ENCODE peak calls at places on chromosomes 12 and 14, in nine cellular contexts. One of them, this sample, is unnamed.

GRCh38 chr14:51533160-51533559 is 118.5 kb upstream of the FRMD6 start:
- DNase-seq in activated CD8-positive, alpha-beta memory T cell treated with anti-CD3 and anti-CD28 coated beads, Interleukin-2, amount 50 U/mL, for 48 hours: no peak
- DNase-seq in NCI-H1105: no peak
- DNase-seq in NCI-H345: no peak
- DNase-seq in neuronal stem cell: no peak
- DNase-seq in mesendoderm: no peak
- DNase-seq in A673: no peak
- DNase-seq in GM12878: no peak
- DNase-seq in mammary epithelial cell: peak
- DNase-seq in this sample: peak

GRCh38 chr14:70888681-70889175 is 18.5 kb upstream of the PCNX1 start:
- DNase-seq in NCI-H1105: no peak
- DNase-seq in NCI-H345: no peak
- DNase-seq in mammary epithelial cell: peak
- DNase-seq in activated CD8-positive, alpha-beta memory T cell treated with anti-CD3 and anti-CD28 coated beads, Interleukin-2, amount 50 U/mL, for 48 hours: peak
- DNase-seq in mesendoderm: no peak
- DNase-seq in A673: peak
- DNase-seq in GM12878: no peak
- DNase-seq in neuronal stem cell: no peak
- DNase-seq in this sample: peak

GRCh38 chr12:19220861-19221466 is 91.4 kb downstream of the PLEKHA5 start:
- DNase-seq in A673: peak
- DNase-seq in NCI-H345: no peak
- DNase-seq in mammary epithelial cell: peak
- DNase-seq in GM12878: no peak
- DNase-seq in neuronal stem cell: no peak
- DNase-seq in NCI-H1105: no peak
- DNase-seq in activated CD8-positive, alpha-beta memory T cell treated with anti-CD3 and anti-CD28 coated beads, Interleukin-2, amount 50 U/mL, for 48 hours: no peak
- DNase-seq in mesendoderm: no peak
- DNase-seq in this sample: peak

GRCh38 chr12:54419088-54419887 is at the start of gene ITGA5:
- DNase-seq in NCI-H345: no peak
- DNase-seq in activated CD8-positive, alpha-beta memory T cell treated with anti-CD3 and anti-CD28 coated beads, Interleukin-2, amount 50 U/mL, for 48 hours: peak
- DNase-seq in A673: peak
- DNase-seq in NCI-H1105: no peak
- DNase-seq in mammary epithelial cell: peak
- DNase-seq in neuronal stem cell: peak
- DNase-seq in mesendoderm: peak
- DNase-seq in GM12878: no peak
- DNase-seq in this sample: peak

GRCh38 chr12:29698756-29699155 is 85.0 kb downstream of the TMTC1 start:
- DNase-seq in mammary epithelial cell: no peak
- DNase-seq in activated CD8-positive, alpha-beta memory T cell treated with anti-CD3 and anti-CD28 coated beads, Interleukin-2, amount 50 U/mL, for 48 hours: no peak
- DNase-seq in NCI-H345: no peak
- DNase-seq in mesendoderm: peak
- DNase-seq in NCI-H1105: no peak
- DNase-seq in neuronal stem cell: no peak
- DNase-seq in GM12878: no peak
- DNase-seq in A673: peak
- DNase-seq in this sample: no peak

GRCh38 chr14:63672417-63673180 is 30.9 kb upstream of the WDR89 start:
- DNase-seq in GM12878: peak
- DNase-seq in NCI-H345: no peak
- DNase-seq in activated CD8-positive, alpha-beta memory T cell treated with anti-CD3 and anti-CD28 coated beads, Interleukin-2, amount 50 U/mL, for 48 hours: no peak
- DNase-seq in neuronal stem cell: no peak
- DNase-seq in mesendoderm: no peak
- DNase-seq in NCI-H1105: peak
- DNase-seq in A673: no peak
- DNase-seq in mammary epithelial cell: no peak
- DNase-seq in this sample: peak

GRCh38 chr12:19710811-19711793 is 271.8 kb downstream of the AEBP2 start:
- DNase-seq in A673: no peak
- DNase-seq in NCI-H1105: no peak
- DNase-seq in mammary epithelial cell: no peak
- DNase-seq in GM12878: no peak
- DNase-seq in NCI-H345: no peak
- DNase-seq in mesendoderm: peak
- DNase-seq in neuronal stem cell: no peak
- DNase-seq in activated CD8-positive, alpha-beta memory T cell treated with anti-CD3 and anti-CD28 coated beads, Interleukin-2, amount 50 U/mL, for 48 hours: no peak
- DNase-seq in this sample: peak

GRCh38 chr12:16880864-16881285 is 274.9 kb upstream of the LMO3 start:
- DNase-seq in mesendoderm: peak
- DNase-seq in GM12878: no peak
- DNase-seq in NCI-H345: peak
- DNase-seq in A673: peak
- DNase-seq in activated CD8-positive, alpha-beta memory T cell treated with anti-CD3 and anti-CD28 coated beads, Interleukin-2, amount 50 U/mL, for 48 hours: no peak
- DNase-seq in mammary epithelial cell: no peak
- DNase-seq in neuronal stem cell: peak
- DNase-seq in NCI-H1105: peak
- DNase-seq in this sample: no peak

GRCh38 chr12:116066381-116067230 is 210.9 kb downstream of the MED13L start:
- DNase-seq in activated CD8-positive, alpha-beta memory T cell treated with anti-CD3 and anti-CD28 coated beads, Interleukin-2, amount 50 U/mL, for 48 hours: no peak
- DNase-seq in NCI-H1105: no peak
- DNase-seq in neuronal stem cell: peak
- DNase-seq in GM12878: no peak
- DNase-seq in mesendoderm: peak
- DNase-seq in A673: peak
- DNase-seq in mammary epithelial cell: no peak
- DNase-seq in NCI-H345: peak
- DNase-seq in this sample: peak

GRCh38 chr12:63995512-63995911 is 151.0 kb downstream of the SRGAP1 start:
- DNase-seq in A673: no peak
- DNase-seq in NCI-H1105: peak
- DNase-seq in neuronal stem cell: no peak
- DNase-seq in activated CD8-positive, alpha-beta memory T cell treated with anti-CD3 and anti-CD28 coated beads, Interleukin-2, amount 50 U/mL, for 48 hours: no peak
- DNase-seq in mesendoderm: no peak
- DNase-seq in mammary epithelial cell: peak
- DNase-seq in NCI-H345: peak
- DNase-seq in GM12878: no peak
- DNase-seq in this sample: no peak

GRCh38 chr14:34052658-34053014 is 101.8 kb upstream of the EGLN3 start:
- DNase-seq in GM12878: no peak
- DNase-seq in NCI-H1105: no peak
- DNase-seq in neuronal stem cell: no peak
- DNase-seq in activated CD8-positive, alpha-beta memory T cell treated with anti-CD3 and anti-CD28 coated beads, Interleukin-2, amount 50 U/mL, for 48 hours: no peak
- DNase-seq in mammary epithelial cell: peak
- DNase-seq in A673: no peak
- DNase-seq in NCI-H345: no peak
- DNase-seq in mesendoderm: peak
- DNase-seq in this sample: peak

GRCh38 chr12:23895792-23896218 is 53.7 kb downstream of the SOX5 start:
- DNase-seq in A673: no peak
- DNase-seq in neuronal stem cell: peak
- DNase-seq in mammary epithelial cell: no peak
- DNase-seq in activated CD8-positive, alpha-beta memory T cell treated with anti-CD3 and anti-CD28 coated beads, Interleukin-2, amount 50 U/mL, for 48 hours: no peak
- DNase-seq in NCI-H345: peak
- DNase-seq in NCI-H1105: peak
- DNase-seq in GM12878: no peak
- DNase-seq in mesendoderm: peak
- DNase-seq in this sample: no peak

GRCh38 chr14:70188608-70189540 is at the start of gene SLC8A3:
- DNase-seq in GM12878: no peak
- DNase-seq in mammary epithelial cell: peak
- DNase-seq in mesendoderm: peak
- DNase-seq in activated CD8-positive, alpha-beta memory T cell treated with anti-CD3 and anti-CD28 coated beads, Interleukin-2, amount 50 U/mL, for 48 hours: peak
- DNase-seq in NCI-H345: peak
- DNase-seq in A673: peak
- DNase-seq in NCI-H1105: peak
- DNase-seq in neuronal stem cell: peak
- DNase-seq in this sample: peak

GRCh38 chr12:22100952-22101748 is 55.1 kb downstream of the CMAS start:
- DNase-seq in NCI-H345: peak
- DNase-seq in mesendoderm: peak
- DNase-seq in mammary epithelial cell: peak
- DNase-seq in A673: peak
- DNase-seq in GM12878: peak
- DNase-seq in NCI-H1105: no peak
- DNase-seq in activated CD8-positive, alpha-beta memory T cell treated with anti-CD3 and anti-CD28 coated beads, Interleukin-2, amount 50 U/mL, for 48 hours: no peak
- DNase-seq in neuronal stem cell: peak
- DNase-seq in this sample: peak

GRCh38 chr14:34053666-34054065 is 102.8 kb upstream of the EGLN3 start:
- DNase-seq in mammary epithelial cell: peak
- DNase-seq in GM12878: no peak
- DNase-seq in A673: no peak
- DNase-seq in mesendoderm: no peak
- DNase-seq in neuronal stem cell: no peak
- DNase-seq in NCI-H345: no peak
- DNase-seq in activated CD8-positive, alpha-beta memory T cell treated with anti-CD3 and anti-CD28 coated beads, Interleukin-2, amount 50 U/mL, for 48 hours: no peak
- DNase-seq in NCI-H1105: no peak
- DNase-seq in this sample: no peak

GRCh38 chr12:13165578-13166120 is 30.9 kb upstream of the EMP1 start:
- DNase-seq in mammary epithelial cell: peak
- DNase-seq in neuronal stem cell: no peak
- DNase-seq in NCI-H345: no peak
- DNase-seq in mesendoderm: peak
- DNase-seq in activated CD8-positive, alpha-beta memory T cell treated with anti-CD3 and anti-CD28 coated beads, Interleukin-2, amount 50 U/mL, for 48 hours: peak
- DNase-seq in GM12878: no peak
- DNase-seq in NCI-H1105: peak
- DNase-seq in A673: no peak
- DNase-seq in this sample: peak

GRCh38 chr12:68200854-68201253 is 24.8 kb downstream of the IL26 start:
- DNase-seq in activated CD8-positive, alpha-beta memory T cell treated with anti-CD3 and anti-CD28 coated beads, Interleukin-2, amount 50 U/mL, for 48 hours: no peak
- DNase-seq in A673: no peak
- DNase-seq in mesendoderm: no peak
- DNase-seq in GM12878: no peak
- DNase-seq in neuronal stem cell: no peak
- DNase-seq in NCI-H1105: no peak
- DNase-seq in mammary epithelial cell: peak
- DNase-seq in NCI-H345: no peak
- DNase-seq in this sample: peak

GRCh38 chr14:96479435-96480146 is 22.6 kb upstream of the PAPOLA start:
- DNase-seq in NCI-H1105: no peak
- DNase-seq in NCI-H345: no peak
- DNase-seq in GM12878: no peak
- DNase-seq in mesendoderm: no peak
- DNase-seq in A673: peak
- DNase-seq in neuronal stem cell: no peak
- DNase-seq in mammary epithelial cell: no peak
- DNase-seq in activated CD8-positive, alpha-beta memory T cell treated with anti-CD3 and anti-CD28 coated beads, Interleukin-2, amount 50 U/mL, for 48 hours: no peak
- DNase-seq in this sample: peak

GRCh38 chr12:76081909-76082308 is 2.6 kb downstream of the NAP1L1 start:
- DNase-seq in mesendoderm: no peak
- DNase-seq in neuronal stem cell: no peak
- DNase-seq in activated CD8-positive, alpha-beta memory T cell treated with anti-CD3 and anti-CD28 coated beads, Interleukin-2, amount 50 U/mL, for 48 hours: no peak
- DNase-seq in GM12878: no peak
- DNase-seq in A673: no peak
- DNase-seq in NCI-H345: no peak
- DNase-seq in mammary epithelial cell: no peak
- DNase-seq in NCI-H1105: no peak
- DNase-seq in this sample: no peak

GRCh38 chr14:55160989-55161388 is 30.4 kb downstream of the DLGAP5 start:
- DNase-seq in mesendoderm: no peak
- DNase-seq in NCI-H345: no peak
- DNase-seq in GM12878: no peak
- DNase-seq in neuronal stem cell: no peak
- DNase-seq in NCI-H1105: peak
- DNase-seq in activated CD8-positive, alpha-beta memory T cell treated with anti-CD3 and anti-CD28 coated beads, Interleukin-2, amount 50 U/mL, for 48 hours: no peak
- DNase-seq in A673: peak
- DNase-seq in mammary epithelial cell: peak
- DNase-seq in this sample: peak

GRCh38 chr14:74670726-74671125 is 42.2 kb downstream of the AREL1 start:
- DNase-seq in mammary epithelial cell: no peak
- DNase-seq in mesendoderm: no peak
- DNase-seq in activated CD8-positive, alpha-beta memory T cell treated with anti-CD3 and anti-CD28 coated beads, Interleukin-2, amount 50 U/mL, for 48 hours: no peak
- DNase-seq in neuronal stem cell: no peak
- DNase-seq in NCI-H345: no peak
- DNase-seq in NCI-H1105: no peak
- DNase-seq in GM12878: no peak
- DNase-seq in A673: no peak
- DNase-seq in this sample: peak

GRCh38 chr14:59454131-59454530 is 11.0 kb downstream of the GPR135 start:
- DNase-seq in neuronal stem cell: no peak
- DNase-seq in A673: no peak
- DNase-seq in activated CD8-positive, alpha-beta memory T cell treated with anti-CD3 and anti-CD28 coated beads, Interleukin-2, amount 50 U/mL, for 48 hours: no peak
- DNase-seq in GM12878: no peak
- DNase-seq in mesendoderm: no peak
- DNase-seq in NCI-H1105: no peak
- DNase-seq in NCI-H345: no peak
- DNase-seq in mammary epithelial cell: peak
- DNase-seq in this sample: peak

GRCh38 chr12:94831081-94831747 is 172.3 kb downstream of the NDUFA12 start:
- DNase-seq in mammary epithelial cell: no peak
- DNase-seq in mesendoderm: no peak
- DNase-seq in GM12878: peak
- DNase-seq in NCI-H1105: no peak
- DNase-seq in neuronal stem cell: no peak
- DNase-seq in NCI-H345: peak
- DNase-seq in activated CD8-positive, alpha-beta memory T cell treated with anti-CD3 and anti-CD28 coated beads, Interleukin-2, amount 50 U/mL, for 48 hours: no peak
- DNase-seq in A673: no peak
- DNase-seq in this sample: no peak

GRCh38 chr12:12387521-12387920 is 30.6 kb downstream of the BORCS5 start:
- DNase-seq in A673: no peak
- DNase-seq in GM12878: no peak
- DNase-seq in activated CD8-positive, alpha-beta memory T cell treated with anti-CD3 and anti-CD28 coated beads, Interleukin-2, amount 50 U/mL, for 48 hours: no peak
- DNase-seq in NCI-H345: no peak
- DNase-seq in NCI-H1105: no peak
- DNase-seq in neuronal stem cell: no peak
- DNase-seq in mesendoderm: no peak
- DNase-seq in mammary epithelial cell: peak
- DNase-seq in this sample: peak